ENCODE peak calls at places on chromosomes 6 and 20, in seven cellular contexts. One of them, this sample, is unnamed. For H3K4me1, the result is how much of the 10 kb centered on the place peaks cover.

GRCh38 chr20:4661191-4661590 is 60.5 kb upstream of the PRND start:
- DNase-seq in SJSA1: no peak
- DNase-seq in body of pancreas: no peak
- DNase-seq in upper lobe of left lung: no peak
- DNase-seq in PC-9: no peak
- DNase-seq in heart right ventricle: no peak
- DNase-seq in lung: no peak
- DNase-seq in this sample: peak

GRCh38 chr6:135833806-135834205 is 17.7 kb upstream of the PDE7B start:
- DNase-seq in SJSA1: no peak
- DNase-seq in body of pancreas: no peak
- DNase-seq in upper lobe of left lung: no peak
- DNase-seq in PC-9: no peak
- DNase-seq in heart right ventricle: no peak
- DNase-seq in lung: no peak
- DNase-seq in this sample: no peak

GRCh38 chr20:50333856-50334255 is 143.2 kb downstream of the CEBPB start:
- DNase-seq in SJSA1: peak
- DNase-seq in body of pancreas: no peak
- DNase-seq in upper lobe of left lung: no peak
- DNase-seq in PC-9: peak
- DNase-seq in heart right ventricle: no peak
- DNase-seq in lung: no peak
- DNase-seq in this sample: no peak

GRCh38 chr6:55040102-55040848 is 134.0 kb upstream of the HCRTR2 start:
- DNase-seq in SJSA1: no peak
- DNase-seq in body of pancreas: no peak
- DNase-seq in upper lobe of left lung: no peak
- DNase-seq in PC-9: no peak
- DNase-seq in heart right ventricle: no peak
- DNase-seq in lung: no peak
- DNase-seq in this sample: no peak

GRCh38 chr20:59515013-59515905 is 89.1 kb upstream of the PHACTR3 start:
- DNase-seq in SJSA1: peak
- DNase-seq in body of pancreas: peak
- DNase-seq in upper lobe of left lung: peak
- DNase-seq in PC-9: peak
- DNase-seq in heart right ventricle: peak
- DNase-seq in lung: peak
- DNase-seq in this sample: no peak

GRCh38 chr20:64111841-64112641 is 4.7 kb upstream of the NPBWR2 start:
- DNase-seq in SJSA1: no peak
- DNase-seq in body of pancreas: no peak
- DNase-seq in upper lobe of left lung: no peak
- DNase-seq in PC-9: no peak
- DNase-seq in heart right ventricle: no peak
- DNase-seq in lung: no peak
- DNase-seq in this sample: no peak

GRCh38 chr20:47204008-47204745 is 152.3 kb downstream of the ZMYND8 start:
- DNase-seq in SJSA1: no peak
- DNase-seq in body of pancreas: no peak
- DNase-seq in upper lobe of left lung: no peak
- DNase-seq in PC-9: peak
- DNase-seq in heart right ventricle: no peak
- DNase-seq in lung: no peak
- DNase-seq in this sample: no peak

GRCh38 chr6:4114123-4114522 is 21.3 kb downstream of the ECI2 start:
- DNase-seq in SJSA1: no peak
- DNase-seq in body of pancreas: no peak
- DNase-seq in upper lobe of left lung: no peak
- DNase-seq in PC-9: no peak
- DNase-seq in heart right ventricle: no peak
- DNase-seq in lung: no peak
- DNase-seq in this sample: no peak

GRCh38 chr6:106631356-106631755 is 2.0 kb downstream of the QRSL1 start:
- DNase-seq in SJSA1: peak
- DNase-seq in body of pancreas: peak
- DNase-seq in upper lobe of left lung: no peak
- DNase-seq in PC-9: no peak
- DNase-seq in heart right ventricle: no peak
- DNase-seq in lung: no peak
- DNase-seq in this sample: no peak

GRCh38 chr6:106629859-106630163 is 433 bp downstream of the QRSL1 start:
- DNase-seq in SJSA1: no peak
- DNase-seq in body of pancreas: no peak
- DNase-seq in upper lobe of left lung: no peak
- DNase-seq in PC-9: no peak
- DNase-seq in heart right ventricle: no peak
- DNase-seq in lung: no peak
- DNase-seq in this sample: no peak

GRCh38 chr6:106629103-106629858 is at the start of the genes QRSL1 and RTN4IP1:
- DNase-seq in SJSA1: peak
- DNase-seq in body of pancreas: peak
- DNase-seq in upper lobe of left lung: peak
- DNase-seq in PC-9: peak
- DNase-seq in heart right ventricle: peak
- DNase-seq in lung: peak
- DNase-seq in this sample: peak

GRCh38 chr6:106628658-106629102 is 618 bp downstream of the RTN4IP1 start:
- DNase-seq in SJSA1: no peak
- DNase-seq in body of pancreas: no peak
- DNase-seq in upper lobe of left lung: no peak
- DNase-seq in PC-9: no peak
- DNase-seq in heart right ventricle: no peak
- DNase-seq in lung: no peak
- DNase-seq in this sample: no peak

GRCh38 chr6:106630366-106630765 is 988 bp downstream of the QRSL1 start:
- DNase-seq in SJSA1: no peak
- DNase-seq in body of pancreas: no peak
- DNase-seq in upper lobe of left lung: no peak
- DNase-seq in PC-9: no peak
- DNase-seq in heart right ventricle: no peak
- DNase-seq in lung: no peak
- DNase-seq in this sample: no peak
- H3K4me1 ChIP-seq in SJSA1: under half
- H3K4me1 ChIP-seq in body of pancreas: under half
- H3K4me1 ChIP-seq in upper lobe of left lung: under half
- H3K4me1 ChIP-seq in PC-9: under half
- H3K4me1 ChIP-seq in heart right ventricle: under half
- H3K4me1 ChIP-seq in lung: under half
- H3K4me1 ChIP-seq in this sample: under half

GRCh38 chr20:41242352-41242751 is 75.2 kb downstream of the ZHX3 start:
- DNase-seq in SJSA1: no peak
- DNase-seq in body of pancreas: no peak
- DNase-seq in upper lobe of left lung: no peak
- DNase-seq in PC-9: no peak
- DNase-seq in heart right ventricle: no peak
- DNase-seq in lung: no peak
- DNase-seq in this sample: no peak
- H3K4me1 ChIP-seq in SJSA1: under half
- H3K4me1 ChIP-seq in body of pancreas: under half
- H3K4me1 ChIP-seq in upper lobe of left lung: under half
- H3K4me1 ChIP-seq in PC-9: under half
- H3K4me1 ChIP-seq in heart right ventricle: half or more
- H3K4me1 ChIP-seq in lung: under half
- H3K4me1 ChIP-seq in this sample: under half

GRCh38 chr6:84516151-84516550 is 248.2 kb downstream of the TBX18 start:
- DNase-seq in SJSA1: no peak
- DNase-seq in body of pancreas: no peak
- DNase-seq in upper lobe of left lung: no peak
- DNase-seq in PC-9: no peak
- DNase-seq in heart right ventricle: no peak
- DNase-seq in lung: no peak
- DNase-seq in this sample: no peak
- H3K4me1 ChIP-seq in SJSA1: under half
- H3K4me1 ChIP-seq in body of pancreas: under half
- H3K4me1 ChIP-seq in upper lobe of left lung: under half
- H3K4me1 ChIP-seq in PC-9: under half
- H3K4me1 ChIP-seq in heart right ventricle: under half
- H3K4me1 ChIP-seq in lung: under half
- H3K4me1 ChIP-seq in this sample: under half

GRCh38 chr20:32512047-32512385 is 73.1 kb downstream of the NOL4L start:
- DNase-seq in SJSA1: no peak
- DNase-seq in body of pancreas: no peak
- DNase-seq in upper lobe of left lung: no peak
- DNase-seq in PC-9: no peak
- DNase-seq in heart right ventricle: no peak
- DNase-seq in lung: no peak
- DNase-seq in this sample: no peak
- H3K4me1 ChIP-seq in SJSA1: under half
- H3K4me1 ChIP-seq in body of pancreas: under half
- H3K4me1 ChIP-seq in upper lobe of left lung: under half
- H3K4me1 ChIP-seq in PC-9: under half
- H3K4me1 ChIP-seq in heart right ventricle: under half
- H3K4me1 ChIP-seq in lung: under half
- H3K4me1 ChIP-seq in this sample: half or more

DNA sequence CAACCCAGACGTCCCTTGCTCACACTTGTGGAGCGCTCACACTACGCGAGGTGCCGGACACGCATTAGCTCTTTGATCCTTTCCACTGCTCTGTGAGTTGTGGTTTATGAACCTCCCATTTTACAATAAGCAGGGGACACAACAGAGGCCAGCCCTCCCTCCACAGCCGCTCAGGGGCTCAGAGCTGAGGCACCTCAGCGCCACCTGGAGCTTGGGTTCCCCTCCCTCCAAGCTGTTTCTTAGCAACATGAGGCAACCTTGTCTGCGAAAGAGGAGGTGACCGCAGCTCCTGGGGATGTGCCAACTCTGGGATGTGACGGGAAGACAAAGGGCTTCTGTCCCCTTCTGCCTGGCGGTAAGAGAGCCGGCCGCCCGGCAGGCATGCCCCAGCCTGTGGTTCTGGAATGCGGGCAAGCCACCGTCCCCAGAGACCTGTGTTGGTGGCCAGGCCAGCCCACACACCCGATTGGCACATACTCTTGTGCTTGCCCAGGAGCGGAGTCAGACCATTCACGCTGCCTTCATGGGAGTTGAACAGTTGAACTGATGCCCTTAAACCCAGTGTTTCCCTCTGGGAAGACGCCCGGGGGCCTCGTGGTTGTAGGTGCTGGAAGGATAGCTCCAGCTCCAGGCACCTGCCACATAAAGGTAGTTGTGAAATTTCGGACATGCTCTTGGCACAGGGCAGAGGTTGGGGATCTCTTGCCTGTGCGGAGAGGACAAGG is 44.5 kb downstream of the RBM38 start:
- DNase-seq in SJSA1: peak
- DNase-seq in body of pancreas: peak
- DNase-seq in upper lobe of left lung: peak
- DNase-seq in PC-9: peak
- DNase-seq in heart right ventricle: peak
- DNase-seq in lung: peak
- DNase-seq in this sample: peak
- H3K4me1 ChIP-seq in SJSA1: under half
- H3K4me1 ChIP-seq in body of pancreas: half or more
- H3K4me1 ChIP-seq in upper lobe of left lung: under half
- H3K4me1 ChIP-seq in PC-9: half or more
- H3K4me1 ChIP-seq in heart right ventricle: half or more
- H3K4me1 ChIP-seq in lung: under half
- H3K4me1 ChIP-seq in this sample: under half